ENCODE peak calls at places on chromosomes 4 and X, in nine cellular contexts. J is choroid plexus epithelial cell; B is activated CD4-positive, alpha-beta T cell treated with anti-CD3 and anti-CD28 coated beads for 1 hour; W is stimulated activated CD8-positive, alpha-beta memory T cell treated with anti-CD3 and anti-CD28 coated beads, Interleukin-2, amount 100 ng/mL, for 48 hours; V is dermis blood vessel endothelial cell; H is H9; D is omental fat pad; N is activated gamma-delta T cell treated with Interleukin-2 at 50 U/mL for 16 hours; L is stimulated activated CD4-positive, alpha-beta T cell treated with anti-CD3 and anti-CD28 coated beads, TNF-alpha, amount 100 ng/mL, for 1 hour. R is an unnamed sample.

GRCh38 chr4:153432971-153433752 is 33.0 kb upstream of the TMEM131L start:
- DNase-seq in J (peak), B (peak), W (peak), V (peak), H (peak), D (no peak), N (peak), L (peak), R (peak)

GRCh38 chr4:1469596-1470392 is 63.6 kb upstream of the NKX1-1 start:
- DNase-seq in J (peak), B (no peak), W (no peak), V (no peak), H (no peak), D (no peak), N (no peak), L (no peak), R (no peak)

GRCh38 chrX:21740329-21741274 is 17.3 kb downstream of the SMPX start:
- DNase-seq in J (peak), B (no peak), W (no peak), V (no peak), H (no peak), D (no peak), N (no peak), L (no peak), R (no peak)

GRCh38 chrX:44332437-44332836 is 11.0 kb downstream of the EFHC2 start:
- DNase-seq in J (no peak), B (no peak), W (no peak), V (no peak), H (peak), D (no peak), N (no peak), L (no peak), R (no peak)

GRCh38 chrX:137852502-137852901 is 286.6 kb downstream of the ZIC3 start:
- DNase-seq in J (no peak), B (no peak), W (no peak), V (no peak), H (no peak), D (no peak), N (no peak), L (no peak), R (no peak)

GRCh38 chrX:14267224-14267623 is 237.5 kb upstream of the GEMIN8 start:
- DNase-seq in J (no peak), B (no peak), W (no peak), V (no peak), H (no peak), D (no peak), N (no peak), L (no peak), R (no peak)

GRCh38 chr4:93319011-93319410 is 509.5 kb upstream of the ATOH1 start:
- DNase-seq in J (peak), B (no peak), W (no peak), V (no peak), H (no peak), D (no peak), N (no peak), L (no peak), R (no peak)

GRCh38 chrX:134006484-134007161 is 21.2 kb upstream of the GPC3 start:
- DNase-seq in J (no peak), B (no peak), W (no peak), V (no peak), H (no peak), D (no peak), N (no peak), L (no peak), R (no peak)

GRCh38 chr4:15341733-15342300 is 86.0 kb upstream of the C1QTNF7 start:
- DNase-seq in J (no peak), B (no peak), W (no peak), V (no peak), H (no peak), D (no peak), N (no peak), L (no peak), R (no peak)

GRCh38 chr4:130812117-130812765 is 1716.3 kb downstream of the C4orf33 start:
- DNase-seq in J (peak), B (no peak), W (no peak), V (no peak), H (no peak), D (no peak), N (no peak), L (no peak), R (no peak)

GRCh38 chr4:113012776-113013175 is 36.7 kb upstream of the ANK2 start:
- DNase-seq in J (peak), B (no peak), W (no peak), V (no peak), H (no peak), D (no peak), N (no peak), L (no peak), R (no peak)

GRCh38 chrX:153782324-153782723 is 1.5 kb downstream of the SRPK3 start:
- DNase-seq in J (no peak), B (no peak), W (no peak), V (peak), H (peak), D (no peak), N (no peak), L (no peak), R (no peak)

GRCh38 chr4:40626183-40626990 is 3.3 kb downstream of the RBM47 start:
- DNase-seq in J (peak), B (no peak), W (no peak), V (no peak), H (no peak), D (peak), N (no peak), L (no peak), R (peak)

GRCh38 chr4:73067971-73068394 is 1.5 kb downstream of the COX18 start:
- DNase-seq in J (peak), B (no peak), W (no peak), V (peak), H (no peak), D (no peak), N (no peak), L (no peak), R (peak)

GRCh38 chr4:41420576-41420975 is 117.4 kb upstream of the LIMCH1 start:
- DNase-seq in J (no peak), B (no peak), W (no peak), V (no peak), H (no peak), D (no peak), N (no peak), L (no peak), R (no peak)

GRCh38 chr4:165502919-165503907 is 124.4 kb downstream of the CPE start:
- DNase-seq in J (peak), B (no peak), W (no peak), V (peak), H (no peak), D (no peak), N (no peak), L (no peak), R (peak)

GRCh38 chrX:120781416-120781815 is 94.2 kb downstream of the CT47B1 start:
- DNase-seq in J (peak), B (no peak), W (no peak), V (peak), H (no peak), D (no peak), N (no peak), L (no peak), R (peak)

GRCh38 chrX:46203115-46203514 is 342.1 kb downstream of the ZNF674 start:
- DNase-seq in J (no peak), B (no peak), W (no peak), V (no peak), H (no peak), D (no peak), N (no peak), L (no peak), R (peak)

GRCh38 chr4:110268790-110269189 is 70.4 kb upstream of the ELOVL6 start:
- DNase-seq in J (no peak), B (no peak), W (no peak), V (no peak), H (no peak), D (no peak), N (no peak), L (no peak), R (no peak)

GRCh38 chr4:147103403-147103946 is 157.8 kb upstream of the TTC29 start:
- DNase-seq in J (peak), B (no peak), W (no peak), V (peak), H (no peak), D (peak), N (no peak), L (no peak), R (peak)

GRCh38 chr4:120415902-120416301 is 349.3 kb upstream of the MAD2L1 start:
- DNase-seq in J (no peak), B (no peak), W (no peak), V (no peak), H (no peak), D (no peak), N (no peak), L (no peak), R (no peak)

GRCh38 chr4:173014113-173014558 is 154.5 kb upstream of the GALNT7 start:
- DNase-seq in J (peak), B (no peak), W (no peak), V (peak), H (peak), D (no peak), N (no peak), L (no peak), R (peak)

GRCh38 chrX:63686878-63687714 is 97.9 kb downstream of the ARHGEF9 start:
- DNase-seq in J (peak), B (no peak), W (no peak), V (peak), H (peak), D (no peak), N (no peak), L (no peak), R (peak)

GRCh38 chr4:963276-964225 is 9.8 kb downstream of the DGKQ start:
- DNase-seq in J (no peak), B (no peak), W (no peak), V (no peak), H (no peak), D (no peak), N (no peak), L (no peak), R (no peak)

GRCh38 chr4:183960912-183961569 is 55.9 kb downstream of the STOX2 start:
- DNase-seq in J (no peak), B (no peak), W (no peak), V (no peak), H (no peak), D (no peak), N (no peak), L (no peak), R (no peak)

GRCh38 chr4:162201673-162202072 is 37.9 kb upstream of the FSTL5 start:
- DNase-seq in J (peak), B (no peak), W (no peak), V (no peak), H (no peak), D (no peak), N (no peak), L (no peak), R (peak)

GRCh38 chr4:3514806-3515421 is 17.3 kb downstream of the LRPAP1 start:
- DNase-seq in J (no peak), B (no peak), W (no peak), V (no peak), H (peak), D (no peak), N (no peak), L (no peak), R (no peak)

GRCh38 chr4:15162046-15162445 is 159.8 kb downstream of the CPEB2 start:
- DNase-seq in J (no peak), B (no peak), W (no peak), V (no peak), H (no peak), D (no peak), N (no peak), L (no peak), R (no peak)

GRCh38 chrX:71301195-71301924 is at the start of gene ITGB1BP2:
- DNase-seq in J (peak), B (no peak), W (no peak), V (no peak), H (no peak), D (no peak), N (no peak), L (no peak), R (peak)

GRCh38 chr4:126023946-126024345 is 709.2 kb downstream of the FAT4 start:
- DNase-seq in J (peak), B (no peak), W (no peak), V (no peak), H (no peak), D (no peak), N (no peak), L (no peak), R (peak)

GRCh38 chrX:77937291-77937690 is 26.8 kb downstream of the ATP7A start:
- DNase-seq in J (peak), B (no peak), W (no peak), V (peak), H (no peak), D (no peak), N (no peak), L (no peak), R (peak)

R was measured in astrocyte.